ENCODE peak calls at places on chromosomes 16 and 17, in nine cellular contexts. One of them, this sample, is unnamed. For H3K4me1, the result is how much of the 10 kb centered on the place peaks cover.

GRCh38 chr17:77840156-77840555 is 118.3 kb upstream of the TNRC6C start:
- DNase-seq in cardiac muscle cell: peak
- DNase-seq in tibial artery: peak
- DNase-seq in body of pancreas: peak
- DNase-seq in spleen: peak
- DNase-seq in right atrium auricular region: no peak
- DNase-seq in effector memory CD4-positive, alpha-beta T cell: no peak
- DNase-seq in suprapubic skin: no peak
- DNase-seq in left ventricle myocardium inferior: peak
- DNase-seq in this sample: no peak

GRCh38 chr17:40344321-40345160 is 20.0 kb downstream of the GJD3 start:
- DNase-seq in cardiac muscle cell: no peak
- DNase-seq in tibial artery: no peak
- DNase-seq in body of pancreas: no peak
- DNase-seq in spleen: no peak
- DNase-seq in right atrium auricular region: no peak
- DNase-seq in effector memory CD4-positive, alpha-beta T cell: no peak
- DNase-seq in suprapubic skin: no peak
- DNase-seq in left ventricle myocardium inferior: no peak
- DNase-seq in this sample: no peak

GRCh38 chr17:74888440-74888839 is 5.0 kb downstream of the FADS6 start:
- DNase-seq in cardiac muscle cell: no peak
- DNase-seq in tibial artery: no peak
- DNase-seq in body of pancreas: no peak
- DNase-seq in spleen: no peak
- DNase-seq in right atrium auricular region: no peak
- DNase-seq in effector memory CD4-positive, alpha-beta T cell: no peak
- DNase-seq in suprapubic skin: no peak
- DNase-seq in left ventricle myocardium inferior: no peak
- DNase-seq in this sample: no peak

GRCh38 chr17:72126575-72127486 is 6.0 kb downstream of the SOX9 start:
- DNase-seq in cardiac muscle cell: peak
- DNase-seq in tibial artery: no peak
- DNase-seq in body of pancreas: peak
- DNase-seq in spleen: no peak
- DNase-seq in right atrium auricular region: no peak
- DNase-seq in effector memory CD4-positive, alpha-beta T cell: no peak
- DNase-seq in suprapubic skin: no peak
- DNase-seq in left ventricle myocardium inferior: no peak
- DNase-seq in this sample: no peak

GRCh38 chr16:52547001-52547833 is at the start of gene TOX3:
- DNase-seq in cardiac muscle cell: no peak
- DNase-seq in tibial artery: no peak
- DNase-seq in body of pancreas: peak
- DNase-seq in spleen: no peak
- DNase-seq in right atrium auricular region: no peak
- DNase-seq in effector memory CD4-positive, alpha-beta T cell: no peak
- DNase-seq in suprapubic skin: no peak
- DNase-seq in left ventricle myocardium inferior: no peak
- DNase-seq in this sample: no peak

GRCh38 chr17:49851387-49852291 is 3.8 kb upstream of the TAC4 start:
- DNase-seq in cardiac muscle cell: peak
- DNase-seq in tibial artery: peak
- DNase-seq in body of pancreas: peak
- DNase-seq in spleen: peak
- DNase-seq in right atrium auricular region: peak
- DNase-seq in effector memory CD4-positive, alpha-beta T cell: peak
- DNase-seq in suprapubic skin: peak
- DNase-seq in left ventricle myocardium inferior: peak
- DNase-seq in this sample: peak

GRCh38 chr17:19753049-19753444 is 4.9 kb upstream of the ALDH3A1 start:
- DNase-seq in cardiac muscle cell: peak
- DNase-seq in tibial artery: peak
- DNase-seq in body of pancreas: peak
- DNase-seq in spleen: peak
- DNase-seq in right atrium auricular region: no peak
- DNase-seq in effector memory CD4-positive, alpha-beta T cell: no peak
- DNase-seq in suprapubic skin: no peak
- DNase-seq in left ventricle myocardium inferior: peak
- DNase-seq in this sample: no peak

GRCh38 chr16:55597928-55598327 is 31.4 kb downstream of the CAPNS2 start:
- DNase-seq in cardiac muscle cell: no peak
- DNase-seq in tibial artery: no peak
- DNase-seq in body of pancreas: no peak
- DNase-seq in spleen: no peak
- DNase-seq in right atrium auricular region: no peak
- DNase-seq in effector memory CD4-positive, alpha-beta T cell: no peak
- DNase-seq in suprapubic skin: no peak
- DNase-seq in left ventricle myocardium inferior: no peak
- DNase-seq in this sample: no peak

GRCh38 chr17:42072323-42073187 is 22.2 kb upstream of the C17orf113 start:
- DNase-seq in cardiac muscle cell: no peak
- DNase-seq in tibial artery: no peak
- DNase-seq in body of pancreas: peak
- DNase-seq in spleen: no peak
- DNase-seq in right atrium auricular region: no peak
- DNase-seq in effector memory CD4-positive, alpha-beta T cell: no peak
- DNase-seq in suprapubic skin: no peak
- DNase-seq in left ventricle myocardium inferior: no peak
- DNase-seq in this sample: no peak

GRCh38 chr17:14261406-14261805 is 24.7 kb upstream of the CDRT15 start:
- DNase-seq in cardiac muscle cell: no peak
- DNase-seq in tibial artery: no peak
- DNase-seq in body of pancreas: no peak
- DNase-seq in spleen: no peak
- DNase-seq in right atrium auricular region: no peak
- DNase-seq in effector memory CD4-positive, alpha-beta T cell: no peak
- DNase-seq in suprapubic skin: no peak
- DNase-seq in left ventricle myocardium inferior: no peak
- DNase-seq in this sample: no peak

GRCh38 chr17:83097831-83098230 is 18.4 kb downstream of the METRNL start:
- DNase-seq in cardiac muscle cell: no peak
- DNase-seq in tibial artery: no peak
- DNase-seq in body of pancreas: no peak
- DNase-seq in spleen: no peak
- DNase-seq in right atrium auricular region: no peak
- DNase-seq in effector memory CD4-positive, alpha-beta T cell: no peak
- DNase-seq in suprapubic skin: no peak
- DNase-seq in left ventricle myocardium inferior: no peak
- DNase-seq in this sample: no peak
- H3K4me1 ChIP-seq in cardiac muscle cell: under half
- H3K4me1 ChIP-seq in tibial artery: half or more
- H3K4me1 ChIP-seq in body of pancreas: half or more
- H3K4me1 ChIP-seq in spleen: under half
- H3K4me1 ChIP-seq in right atrium auricular region: under half
- H3K4me1 ChIP-seq in effector memory CD4-positive, alpha-beta T cell: under half
- H3K4me1 ChIP-seq in suprapubic skin: half or more
- H3K4me1 ChIP-seq in left ventricle myocardium inferior: half or more
- H3K4me1 ChIP-seq in this sample: under half

GRCh38 chr17:76570877-76571471 is 14.7 kb downstream of the ST6GALNAC2 start:
- DNase-seq in cardiac muscle cell: no peak
- DNase-seq in tibial artery: no peak
- DNase-seq in body of pancreas: no peak
- DNase-seq in spleen: peak
- DNase-seq in right atrium auricular region: no peak
- DNase-seq in effector memory CD4-positive, alpha-beta T cell: no peak
- DNase-seq in suprapubic skin: no peak
- DNase-seq in left ventricle myocardium inferior: no peak
- DNase-seq in this sample: no peak

GRCh38 chr17:76567634-76568432 is 17.8 kb downstream of the ST6GALNAC2 start:
- DNase-seq in cardiac muscle cell: no peak
- DNase-seq in tibial artery: no peak
- DNase-seq in body of pancreas: peak
- DNase-seq in spleen: peak
- DNase-seq in right atrium auricular region: no peak
- DNase-seq in effector memory CD4-positive, alpha-beta T cell: no peak
- DNase-seq in suprapubic skin: no peak
- DNase-seq in left ventricle myocardium inferior: no peak
- DNase-seq in this sample: no peak

GRCh38 chr17:76568771-76569170 is 16.9 kb downstream of the ST6GALNAC2 start:
- DNase-seq in cardiac muscle cell: no peak
- DNase-seq in tibial artery: no peak
- DNase-seq in body of pancreas: no peak
- DNase-seq in spleen: peak
- DNase-seq in right atrium auricular region: no peak
- DNase-seq in effector memory CD4-positive, alpha-beta T cell: no peak
- DNase-seq in suprapubic skin: no peak
- DNase-seq in left ventricle myocardium inferior: no peak
- DNase-seq in this sample: no peak

GRCh38 chr17:76570457-76570856 is 15.2 kb downstream of the ST6GALNAC2 start:
- DNase-seq in cardiac muscle cell: no peak
- DNase-seq in tibial artery: no peak
- DNase-seq in body of pancreas: no peak
- DNase-seq in spleen: peak
- DNase-seq in right atrium auricular region: no peak
- DNase-seq in effector memory CD4-positive, alpha-beta T cell: no peak
- DNase-seq in suprapubic skin: no peak
- DNase-seq in left ventricle myocardium inferior: no peak
- DNase-seq in this sample: no peak

DNA sequence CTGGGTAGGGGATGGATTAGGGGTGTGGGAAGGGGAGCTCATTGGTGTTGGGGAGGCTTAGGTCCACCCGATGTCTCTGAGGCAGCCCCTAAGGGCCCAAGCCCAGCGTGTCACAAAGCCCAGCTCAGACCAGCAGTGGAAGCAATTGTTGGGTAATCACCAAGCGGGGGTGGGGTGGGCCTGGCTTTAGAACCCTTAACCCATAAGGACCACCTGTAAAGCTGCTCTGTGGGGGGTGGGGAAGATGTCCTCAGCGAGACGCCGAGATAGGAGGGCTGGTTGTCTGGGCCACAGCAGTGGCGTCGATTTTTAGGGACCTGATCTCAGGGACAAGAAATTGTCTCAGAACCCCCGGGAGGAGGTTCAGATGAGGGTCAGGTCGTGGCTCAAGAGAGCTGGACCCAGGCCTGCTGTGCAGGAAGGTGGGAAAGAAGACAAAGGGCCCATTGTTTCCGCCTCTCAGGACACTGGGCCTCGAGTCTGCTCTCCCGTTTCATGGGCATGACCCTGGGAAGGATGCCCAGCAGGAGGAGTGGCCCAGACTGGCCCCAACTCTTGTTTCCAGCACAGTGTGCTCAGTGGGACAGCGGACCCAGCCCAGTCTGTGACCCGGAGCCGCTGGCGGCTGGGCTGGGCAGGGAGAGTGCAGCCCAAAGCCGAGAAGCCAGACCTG is 15.9 kb downstream of the ST6GALNAC2 start:
- DNase-seq in cardiac muscle cell: peak
- DNase-seq in tibial artery: no peak
- DNase-seq in body of pancreas: peak
- DNase-seq in spleen: peak
- DNase-seq in right atrium auricular region: no peak
- DNase-seq in effector memory CD4-positive, alpha-beta T cell: no peak
- DNase-seq in suprapubic skin: no peak
- DNase-seq in left ventricle myocardium inferior: peak
- DNase-seq in this sample: no peak
- H3K4me1 ChIP-seq in cardiac muscle cell: under half
- H3K4me1 ChIP-seq in tibial artery: under half
- H3K4me1 ChIP-seq in body of pancreas: under half
- H3K4me1 ChIP-seq in spleen: under half
- H3K4me1 ChIP-seq in right atrium auricular region: under half
- H3K4me1 ChIP-seq in effector memory CD4-positive, alpha-beta T cell: under half
- H3K4me1 ChIP-seq in suprapubic skin: under half
- H3K4me1 ChIP-seq in left ventricle myocardium inferior: under half
- H3K4me1 ChIP-seq in this sample: under half

GRCh38 chr16:68086860-68087268 is 1.7 kb downstream of the NFATC3 start:
- DNase-seq in cardiac muscle cell: no peak
- DNase-seq in tibial artery: no peak
- DNase-seq in body of pancreas: no peak
- DNase-seq in spleen: no peak
- DNase-seq in right atrium auricular region: no peak
- DNase-seq in effector memory CD4-positive, alpha-beta T cell: no peak
- DNase-seq in suprapubic skin: no peak
- DNase-seq in left ventricle myocardium inferior: no peak
- DNase-seq in this sample: no peak
- H3K4me1 ChIP-seq in cardiac muscle cell: under half
- H3K4me1 ChIP-seq in tibial artery: under half
- H3K4me1 ChIP-seq in body of pancreas: half or more
- H3K4me1 ChIP-seq in spleen: half or more
- H3K4me1 ChIP-seq in right atrium auricular region: under half
- H3K4me1 ChIP-seq in effector memory CD4-positive, alpha-beta T cell: under half
- H3K4me1 ChIP-seq in suprapubic skin: half or more
- H3K4me1 ChIP-seq in left ventricle myocardium inferior: half or more
- H3K4me1 ChIP-seq in this sample: half or more

DNA sequence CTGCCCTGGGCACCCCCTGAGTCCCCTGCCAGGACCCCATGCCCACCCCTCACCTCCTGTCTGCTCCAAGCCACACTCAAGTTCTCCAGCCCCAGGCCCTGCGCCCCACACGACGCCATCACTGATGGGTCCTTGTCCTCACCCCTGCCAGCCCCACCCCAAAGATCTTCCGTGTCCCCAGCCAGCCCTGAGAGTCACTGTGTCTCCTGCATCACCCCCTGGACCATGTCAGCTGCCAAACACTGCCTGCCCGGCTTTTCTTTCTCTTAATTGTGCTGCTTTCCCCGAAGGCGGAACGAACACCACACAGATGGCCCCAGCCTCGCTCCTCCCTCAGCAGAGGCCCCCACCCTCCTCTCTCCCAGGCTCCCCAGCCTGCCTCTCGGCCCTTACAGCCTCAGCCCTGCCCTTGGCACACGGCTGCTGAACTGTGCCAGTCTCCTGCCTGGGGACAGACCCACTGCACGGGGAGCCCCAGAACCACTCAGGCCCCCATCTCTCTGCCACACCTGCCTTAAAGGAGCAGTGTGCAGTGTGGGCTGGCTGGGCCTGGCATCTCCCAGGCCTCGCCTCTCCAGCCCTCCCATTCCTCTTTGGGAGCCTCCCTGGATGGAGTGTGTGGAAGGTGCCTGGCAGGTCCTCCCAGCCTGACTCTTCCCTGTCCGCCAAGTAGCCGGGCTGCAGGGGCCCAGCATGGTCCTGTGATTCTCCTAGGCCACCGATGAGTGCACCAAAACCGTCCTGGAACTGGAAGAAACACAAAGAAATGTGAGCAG is 4.7 kb upstream of the GAA start:
- DNase-seq in cardiac muscle cell: no peak
- DNase-seq in tibial artery: no peak
- DNase-seq in body of pancreas: no peak
- DNase-seq in spleen: peak
- DNase-seq in right atrium auricular region: no peak
- DNase-seq in effector memory CD4-positive, alpha-beta T cell: no peak
- DNase-seq in suprapubic skin: no peak
- DNase-seq in left ventricle myocardium inferior: no peak
- DNase-seq in this sample: no peak
- H3K4me1 ChIP-seq in cardiac muscle cell: under half
- H3K4me1 ChIP-seq in tibial artery: under half
- H3K4me1 ChIP-seq in body of pancreas: under half
- H3K4me1 ChIP-seq in spleen: under half
- H3K4me1 ChIP-seq in right atrium auricular region: under half
- H3K4me1 ChIP-seq in effector memory CD4-positive, alpha-beta T cell: under half
- H3K4me1 ChIP-seq in suprapubic skin: under half
- H3K4me1 ChIP-seq in left ventricle myocardium inferior: under half
- H3K4me1 ChIP-seq in this sample: under half

GRCh38 chr17:1488826-1489275 is 3.6 kb downstream of the MYO1C start:
- DNase-seq in cardiac muscle cell: no peak
- DNase-seq in tibial artery: no peak
- DNase-seq in body of pancreas: no peak
- DNase-seq in spleen: no peak
- DNase-seq in right atrium auricular region: no peak
- DNase-seq in effector memory CD4-positive, alpha-beta T cell: no peak
- DNase-seq in suprapubic skin: no peak
- DNase-seq in left ventricle myocardium inferior: no peak
- DNase-seq in this sample: no peak
- H3K4me1 ChIP-seq in cardiac muscle cell: under half
- H3K4me1 ChIP-seq in tibial artery: half or more
- H3K4me1 ChIP-seq in body of pancreas: half or more
- H3K4me1 ChIP-seq in spleen: half or more
- H3K4me1 ChIP-seq in right atrium auricular region: under half
- H3K4me1 ChIP-seq in effector memory CD4-positive, alpha-beta T cell: half or more
- H3K4me1 ChIP-seq in suprapubic skin: half or more
- H3K4me1 ChIP-seq in left ventricle myocardium inferior: half or more
- H3K4me1 ChIP-seq in this sample: half or more

This sample was measured in CD4-positive, alpha-beta memory T cell.